ENCODE peak calls at places on chromosomes 11 and 22, in five cellular contexts. One of them, this sample, is unnamed.

GRCh38 chr11:6402561-6402981 is 12.3 kb downstream of the SMPD1 start:
- DNase-seq in OCI-LY7: peak; percentile 95
- DNase-seq in hepatocyte: no peak
- DNase-seq in GM23248: no peak
- DNase-seq in PC-3: no peak
- DNase-seq in this sample: no peak

GRCh38 chr11:110093407-110094297 is 460 bp downstream of the ZC3H12C start:
- DNase-seq in GM23248: peak; percentile 82
- DNase-seq in hepatocyte: peak; percentile 77
- DNase-seq in PC-3: peak; percentile 58
- DNase-seq in OCI-LY7: no peak
- DNase-seq in this sample: peak; percentile 15

GRCh38 chr22:46148336-46148735 is 2.0 kb upstream of the PPARA start:
- DNase-seq in OCI-LY7: no peak
- DNase-seq in GM23248: no peak
- DNase-seq in PC-3: no peak
- DNase-seq in hepatocyte: no peak
- DNase-seq in this sample: no peak

GRCh38 chr11:119652907-119653659 is 75.9 kb downstream of the NECTIN1 start:
- DNase-seq in PC-3: no peak
- DNase-seq in hepatocyte: no peak
- DNase-seq in GM23248: peak; percentile 30
- DNase-seq in OCI-LY7: no peak
- DNase-seq in this sample: no peak

GRCh38 chr11:26149585-26149984 is 182.3 kb upstream of the ANO3 start:
- DNase-seq in GM23248: no peak
- DNase-seq in hepatocyte: no peak
- DNase-seq in OCI-LY7: no peak
- DNase-seq in PC-3: no peak
- DNase-seq in this sample: no peak

GRCh38 chr22:19892249-19892879 is 37.7 kb upstream of the GNB1L start:
- DNase-seq in PC-3: no peak
- DNase-seq in GM23248: no peak
- DNase-seq in OCI-LY7: peak; percentile 66
- DNase-seq in hepatocyte: peak; percentile 43
- DNase-seq in this sample: no peak

GRCh38 chr11:9859491-9860305 is 195.8 kb downstream of the SWAP70 start:
- DNase-seq in PC-3: no peak
- DNase-seq in hepatocyte: no peak
- DNase-seq in GM23248: peak; percentile 64
- DNase-seq in OCI-LY7: no peak
- DNase-seq in this sample: no peak

GRCh38 chr22:33409134-33409533 is 351.0 kb upstream of the SYN3 start:
- DNase-seq in OCI-LY7: no peak
- DNase-seq in GM23248: no peak
- DNase-seq in PC-3: no peak
- DNase-seq in hepatocyte: no peak
- DNase-seq in this sample: no peak

GRCh38 chr11:121372028-121372427 is 79.5 kb downstream of the SC5D start:
- DNase-seq in hepatocyte: no peak
- DNase-seq in GM23248: no peak
- DNase-seq in OCI-LY7: peak; percentile 78
- DNase-seq in PC-3: no peak
- DNase-seq in this sample: no peak

GRCh38 chr11:102306048-102306575 is 11.2 kb upstream of the BIRC3 start:
- DNase-seq in GM23248: no peak
- DNase-seq in OCI-LY7: no peak
- DNase-seq in PC-3: peak; percentile 98
- DNase-seq in hepatocyte: peak; percentile 76
- DNase-seq in this sample: no peak

GRCh38 chr11:124113890-124114289 is 1.4 kb upstream of the VWA5A start:
- DNase-seq in PC-3: no peak
- DNase-seq in OCI-LY7: no peak
- DNase-seq in hepatocyte: peak; percentile 50
- DNase-seq in GM23248: peak; percentile 31
- DNase-seq in this sample: no peak

GRCh38 chr22:37281195-37281594 is 1.1 kb upstream of the CYTH4 start:
- DNase-seq in GM23248: no peak
- DNase-seq in PC-3: no peak
- DNase-seq in OCI-LY7: no peak
- DNase-seq in hepatocyte: no peak
- DNase-seq in this sample: no peak

GRCh38 chr22:32991353-32992115 is 66.6 kb downstream of the SYN3 start:
- DNase-seq in hepatocyte: no peak
- DNase-seq in GM23248: peak; percentile 53
- DNase-seq in OCI-LY7: no peak
- DNase-seq in PC-3: no peak
- DNase-seq in this sample: no peak

GRCh38 chr22:21445437-21446127 is 21.6 kb upstream of the TMEM191C start:
- DNase-seq in PC-3: no peak
- DNase-seq in hepatocyte: no peak
- DNase-seq in GM23248: no peak
- DNase-seq in OCI-LY7: no peak
- DNase-seq in this sample: no peak

DNA sequence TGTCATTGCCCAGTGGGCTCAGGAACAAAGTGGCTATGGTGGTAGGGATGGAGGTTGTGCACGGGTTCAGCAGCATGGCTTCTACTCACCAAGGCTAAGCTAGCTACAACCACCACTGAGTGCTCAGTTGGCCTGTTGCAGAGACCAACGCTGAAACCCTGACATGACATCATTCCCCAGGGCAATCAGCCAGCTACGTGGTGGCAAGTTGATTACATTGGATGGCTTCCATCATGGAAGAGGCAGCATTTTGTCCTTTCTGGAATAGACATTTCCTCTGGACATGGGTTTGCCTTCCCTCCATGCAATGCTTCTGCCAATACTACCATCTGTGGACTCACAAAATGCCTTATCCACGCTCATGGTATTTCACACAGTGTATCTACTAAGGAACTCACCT is 634.3 kb downstream of the OPCML start:
- DNase-seq in GM23248: no peak
- DNase-seq in PC-3: no peak
- DNase-seq in hepatocyte: no peak
- DNase-seq in OCI-LY7: no peak
- DNase-seq in this sample: no peak
- H3K9me2 ChIP-seq in GM23248: no peaks in the 10 kb centered on the region
- H3K9me2 ChIP-seq in PC-3: no peaks in the 10 kb centered on the region
- H3K9me2 ChIP-seq in hepatocyte: no peaks in the 10 kb centered on the region
- H3K9me2 ChIP-seq in OCI-LY7: no peaks in the 10 kb centered on the region
- H3K9me2 ChIP-seq in this sample: no peaks in the 10 kb centered on the region

GRCh38 chr22:49380095-49380827 is 447.4 kb downstream of the BRD1 start:
- DNase-seq in PC-3: no peak
- DNase-seq in hepatocyte: no peak
- DNase-seq in GM23248: no peak
- DNase-seq in OCI-LY7: peak; percentile 96
- DNase-seq in this sample: no peak

GRCh38 chr22:49381595-49382450 is 445.9 kb downstream of the BRD1 start:
- DNase-seq in hepatocyte: no peak
- DNase-seq in GM23248: no peak
- DNase-seq in PC-3: no peak
- DNase-seq in OCI-LY7: no peak
- DNase-seq in this sample: no peak

GRCh38 chr22:49377306-49377705 is 450.4 kb downstream of the BRD1 start:
- DNase-seq in hepatocyte: no peak
- DNase-seq in OCI-LY7: no peak
- DNase-seq in PC-3: no peak
- DNase-seq in GM23248: no peak
- DNase-seq in this sample: no peak

GRCh38 chr22:49382451-49382735 is 445.3 kb downstream of the BRD1 start:
- DNase-seq in hepatocyte: no peak
- DNase-seq in PC-3: no peak
- DNase-seq in OCI-LY7: no peak
- DNase-seq in GM23248: no peak
- DNase-seq in this sample: no peak

GRCh38 chr22:49380828-49381114 is 446.9 kb downstream of the BRD1 start:
- DNase-seq in PC-3: no peak
- DNase-seq in GM23248: no peak
- DNase-seq in OCI-LY7: no peak
- DNase-seq in hepatocyte: no peak
- DNase-seq in this sample: no peak
- H3K9me3 ChIP-seq in PC-3: peaks cover 4% of the 10 kb centered on the region
- H3K9me3 ChIP-seq in GM23248: no peaks in the 10 kb centered on the region
- H3K9me3 ChIP-seq in OCI-LY7: peaks cover 60% of the 10 kb centered on the region
- H3K9me3 ChIP-seq in hepatocyte: no peaks in the 10 kb centered on the region
- H3K9me3 ChIP-seq in this sample: no peaks in the 10 kb centered on the region

GRCh38 chr11:132894598-132894997 is 637.7 kb downstream of the OPCML start:
- DNase-seq in hepatocyte: peak; percentile 56
- DNase-seq in PC-3: no peak
- DNase-seq in OCI-LY7: no peak
- DNase-seq in GM23248: no peak
- DNase-seq in this sample: no peak

GRCh38 chr11:132904091-132904490 is 628.2 kb downstream of the OPCML start:
- DNase-seq in PC-3: no peak
- DNase-seq in hepatocyte: no peak
- DNase-seq in OCI-LY7: no peak
- DNase-seq in GM23248: no peak
- DNase-seq in this sample: no peak

GRCh38 chr11:132901638-132902610 is 630.4 kb downstream of the OPCML start:
- DNase-seq in hepatocyte: no peak
- DNase-seq in PC-3: no peak
- DNase-seq in OCI-LY7: no peak
- DNase-seq in GM23248: peak; percentile 26
- DNase-seq in this sample: no peak

GRCh38 chr11:132895340-132895739 is 637.0 kb downstream of the OPCML start:
- DNase-seq in hepatocyte: peak; percentile 24
- DNase-seq in GM23248: peak; percentile 18
- DNase-seq in OCI-LY7: no peak
- DNase-seq in PC-3: no peak
- DNase-seq in this sample: no peak

GRCh38 chr11:132898676-132899075 is 633.6 kb downstream of the OPCML start:
- DNase-seq in GM23248: no peak
- DNase-seq in hepatocyte: no peak
- DNase-seq in OCI-LY7: no peak
- DNase-seq in PC-3: no peak
- DNase-seq in this sample: no peak
- H3K9me2 ChIP-seq in GM23248: no peaks in the 10 kb centered on the region
- H3K9me2 ChIP-seq in hepatocyte: no peaks in the 10 kb centered on the region
- H3K9me2 ChIP-seq in OCI-LY7: no peaks in the 10 kb centered on the region
- H3K9me2 ChIP-seq in PC-3: no peaks in the 10 kb centered on the region
- H3K9me2 ChIP-seq in this sample: no peaks in the 10 kb centered on the region

DNA sequence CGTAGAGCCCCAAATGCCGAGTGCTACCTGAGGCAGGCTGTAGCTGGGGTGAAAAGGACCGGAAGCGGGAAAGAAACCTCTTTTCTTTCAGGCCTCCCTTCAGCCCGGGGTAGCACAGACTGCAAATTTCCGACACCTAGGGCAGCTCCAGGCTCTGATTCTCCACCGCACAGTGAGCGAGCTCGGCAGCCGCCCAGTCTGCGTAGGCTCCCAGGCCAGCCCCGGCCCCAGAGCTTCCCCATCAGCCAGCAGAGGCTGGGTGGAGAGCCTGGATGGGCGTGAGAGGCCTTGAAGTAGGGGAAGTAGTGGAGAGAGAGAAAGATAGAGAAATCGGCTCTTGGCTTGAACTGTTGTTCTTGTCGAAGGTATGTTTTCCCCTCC is 9.3 kb upstream of the PAX6 start:
- DNase-seq in OCI-LY7: no peak
- DNase-seq in PC-3: no peak
- DNase-seq in hepatocyte: no peak
- DNase-seq in GM23248: no peak
- DNase-seq in this sample: no peak
- H3K9me3 ChIP-seq in OCI-LY7: no peaks in the 10 kb centered on the region
- H3K9me3 ChIP-seq in PC-3: no peaks in the 10 kb centered on the region
- H3K9me3 ChIP-seq in hepatocyte: no peaks in the 10 kb centered on the region
- H3K9me3 ChIP-seq in GM23248: no peaks in the 10 kb centered on the region
- H3K9me3 ChIP-seq in this sample: no peaks in the 10 kb centered on the region

GRCh38 chr11:70067036-70067435 is 11.1 kb upstream of the ANO1 start:
- DNase-seq in PC-3: no peak
- DNase-seq in GM23248: no peak
- DNase-seq in OCI-LY7: no peak
- DNase-seq in hepatocyte: no peak
- DNase-seq in this sample: no peak

GRCh38 chr11:70068345-70068744 is 9.8 kb upstream of the ANO1 start:
- DNase-seq in OCI-LY7: no peak
- DNase-seq in PC-3: no peak
- DNase-seq in GM23248: no peak
- DNase-seq in hepatocyte: no peak
- DNase-seq in this sample: no peak

GRCh38 chr11:70067591-70068341 is 10.4 kb upstream of the ANO1 start:
- DNase-seq in hepatocyte: peak; percentile 45
- DNase-seq in OCI-LY7: no peak
- DNase-seq in GM23248: no peak
- DNase-seq in PC-3: peak; percentile 90
- DNase-seq in this sample: peak; percentile 48

GRCh38 chr11:70070736-70071135 is 7.4 kb upstream of the ANO1 start:
- DNase-seq in GM23248: no peak
- DNase-seq in OCI-LY7: no peak
- DNase-seq in hepatocyte: no peak
- DNase-seq in PC-3: no peak
- DNase-seq in this sample: no peak

DNA sequence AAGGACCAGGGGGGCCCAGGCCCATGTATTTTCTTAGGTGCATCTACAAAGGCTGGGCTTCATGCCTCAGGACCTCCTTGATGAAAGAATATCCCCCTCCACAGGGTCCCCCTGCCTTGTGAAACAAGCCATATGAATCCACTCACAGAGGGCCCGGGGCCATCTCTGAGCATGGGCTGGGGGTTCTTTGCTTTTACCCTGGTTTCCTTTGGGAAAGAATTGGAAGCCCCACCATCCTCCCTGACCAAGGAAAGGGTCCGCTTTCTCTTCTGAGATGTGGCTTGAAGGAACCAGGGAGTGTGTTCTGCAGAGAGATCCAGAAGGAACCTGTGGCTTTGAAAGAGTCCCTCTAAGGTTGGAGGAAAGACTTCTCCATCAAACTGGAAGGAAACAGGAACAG is 9.2 kb upstream of the ANO1 start:
- DNase-seq in hepatocyte: no peak
- DNase-seq in OCI-LY7: no peak
- DNase-seq in PC-3: no peak
- DNase-seq in GM23248: no peak
- DNase-seq in this sample: no peak
- H3K9me2 ChIP-seq in hepatocyte: no peaks in the 10 kb centered on the region
- H3K9me2 ChIP-seq in OCI-LY7: no peaks in the 10 kb centered on the region
- H3K9me2 ChIP-seq in PC-3: no peaks in the 10 kb centered on the region
- H3K9me2 ChIP-seq in GM23248: no peaks in the 10 kb centered on the region
- H3K9me2 ChIP-seq in this sample: no peaks in the 10 kb centered on the region

DNA sequence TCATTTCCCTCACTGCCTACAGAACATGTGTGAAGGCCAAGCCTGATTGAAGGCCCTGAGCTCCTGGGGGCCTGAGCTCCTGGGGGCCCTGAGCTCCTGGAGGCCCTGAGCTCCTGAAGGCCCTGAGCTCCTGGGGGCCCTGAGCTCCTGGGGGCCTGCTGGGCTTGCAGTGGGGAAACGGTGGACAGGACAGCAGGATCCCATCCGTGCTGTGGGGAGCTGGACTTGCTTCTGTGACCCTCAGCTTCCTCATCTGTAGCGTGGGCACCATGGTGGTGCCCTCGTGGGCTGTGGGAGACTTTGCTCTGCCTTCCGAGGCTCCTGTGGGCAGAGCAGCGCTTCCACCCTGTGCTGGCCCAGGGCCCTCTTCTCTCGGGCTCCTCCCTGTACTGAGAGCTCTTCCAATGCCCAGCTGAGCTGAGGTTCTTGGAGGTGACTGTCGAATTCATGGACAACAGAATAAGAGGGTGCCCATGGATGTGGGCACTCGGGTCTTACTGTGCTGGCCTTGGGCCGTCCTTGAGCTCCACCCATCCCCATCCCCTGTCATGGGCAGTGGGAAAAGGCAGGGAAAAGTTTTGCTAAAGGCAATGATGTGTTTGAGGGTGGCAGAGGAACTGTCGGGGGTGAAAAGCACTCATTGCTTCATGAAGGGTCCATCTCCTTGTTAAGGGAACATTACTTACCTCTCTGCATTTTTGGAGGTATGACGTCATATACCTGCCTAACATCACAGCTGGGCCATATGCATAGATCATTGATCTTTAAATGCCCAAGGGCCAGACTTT is 786.7 kb downstream of the TBC1D22A start:
- DNase-seq in OCI-LY7: no peak
- DNase-seq in PC-3: no peak
- DNase-seq in GM23248: no peak
- DNase-seq in hepatocyte: no peak
- DNase-seq in this sample: no peak
- H3K9me3 ChIP-seq in OCI-LY7: no peaks in the 10 kb centered on the region
- H3K9me3 ChIP-seq in PC-3: no peaks in the 10 kb centered on the region
- H3K9me3 ChIP-seq in GM23248: no peaks in the 10 kb centered on the region
- H3K9me3 ChIP-seq in hepatocyte: no peaks in the 10 kb centered on the region
- H3K9me3 ChIP-seq in this sample: no peaks in the 10 kb centered on the region

This sample was measured in HCT116.